ENCODE peak calls at places on chromosomes 1 and 21, in nine cellular contexts. One of them, this sample, is unnamed.

GRCh38 chr1:205962821-205963221 is 19.6 kb upstream of the SLC26A9 start:
- DNase-seq in left ventricle myocardium inferior: no peak
- DNase-seq in RWPE1: no peak
- DNase-seq in heart left ventricle: no peak
- DNase-seq in K562: no peak
- DNase-seq in HFFc6: no peak
- DNase-seq in mesothelial cell of epicardium: no peak
- DNase-seq in endothelial cell: no peak
- DNase-seq in CD4-positive, alpha-beta T cell: no peak
- DNase-seq in this sample: no peak

GRCh38 chr1:39407889-39408640 is 83.4 kb upstream of the BMP8A start:
- DNase-seq in left ventricle myocardium inferior: no peak
- DNase-seq in RWPE1: no peak
- DNase-seq in heart left ventricle: no peak
- DNase-seq in K562: no peak
- DNase-seq in HFFc6: no peak
- DNase-seq in mesothelial cell of epicardium: no peak
- DNase-seq in endothelial cell: no peak
- DNase-seq in CD4-positive, alpha-beta T cell: no peak
- DNase-seq in this sample: no peak

GRCh38 chr1:7561936-7562728 is 209.0 kb upstream of the VAMP3 start:
- DNase-seq in left ventricle myocardium inferior: no peak
- DNase-seq in RWPE1: no peak
- DNase-seq in heart left ventricle: peak
- DNase-seq in K562: no peak
- DNase-seq in HFFc6: no peak
- DNase-seq in mesothelial cell of epicardium: no peak
- DNase-seq in endothelial cell: no peak
- DNase-seq in CD4-positive, alpha-beta T cell: no peak
- DNase-seq in this sample: no peak

GRCh38 chr1:22112505-22112904 is 30.4 kb downstream of the WNT4 start:
- DNase-seq in left ventricle myocardium inferior: no peak
- DNase-seq in RWPE1: no peak
- DNase-seq in heart left ventricle: no peak
- DNase-seq in K562: no peak
- DNase-seq in HFFc6: no peak
- DNase-seq in mesothelial cell of epicardium: no peak
- DNase-seq in endothelial cell: no peak
- DNase-seq in CD4-positive, alpha-beta T cell: no peak
- DNase-seq in this sample: no peak

GRCh38 chr1:43666608-43667007 is 16.7 kb downstream of the KDM4A start:
- DNase-seq in left ventricle myocardium inferior: no peak
- DNase-seq in RWPE1: peak
- DNase-seq in heart left ventricle: no peak
- DNase-seq in K562: no peak
- DNase-seq in HFFc6: no peak
- DNase-seq in mesothelial cell of epicardium: no peak
- DNase-seq in endothelial cell: no peak
- DNase-seq in CD4-positive, alpha-beta T cell: no peak
- DNase-seq in this sample: peak

GRCh38 chr1:65250826-65251225 is 58.5 kb upstream of the DNAJC6 start:
- DNase-seq in left ventricle myocardium inferior: no peak
- DNase-seq in RWPE1: no peak
- DNase-seq in heart left ventricle: no peak
- DNase-seq in K562: no peak
- DNase-seq in HFFc6: no peak
- DNase-seq in mesothelial cell of epicardium: no peak
- DNase-seq in endothelial cell: no peak
- DNase-seq in CD4-positive, alpha-beta T cell: no peak
- DNase-seq in this sample: no peak

GRCh38 chr21:45998276-45998701 is 16.7 kb downstream of the COL6A1 start:
- DNase-seq in left ventricle myocardium inferior: peak
- DNase-seq in RWPE1: no peak
- DNase-seq in heart left ventricle: peak
- DNase-seq in K562: no peak
- DNase-seq in HFFc6: no peak
- DNase-seq in mesothelial cell of epicardium: no peak
- DNase-seq in endothelial cell: no peak
- DNase-seq in CD4-positive, alpha-beta T cell: no peak
- DNase-seq in this sample: no peak

GRCh38 chr1:234214129-234214910 is 158.9 kb upstream of the COA6 start:
- DNase-seq in left ventricle myocardium inferior: no peak
- DNase-seq in RWPE1: peak
- DNase-seq in heart left ventricle: peak
- DNase-seq in K562: no peak
- DNase-seq in HFFc6: no peak
- DNase-seq in mesothelial cell of epicardium: no peak
- DNase-seq in endothelial cell: peak
- DNase-seq in CD4-positive, alpha-beta T cell: peak
- DNase-seq in this sample: no peak

GRCh38 chr1:27365372-27366112 is 1.2 kb downstream of the MAP3K6 start:
- DNase-seq in left ventricle myocardium inferior: peak
- DNase-seq in RWPE1: peak
- DNase-seq in heart left ventricle: peak
- DNase-seq in K562: peak
- DNase-seq in HFFc6: peak
- DNase-seq in mesothelial cell of epicardium: peak
- DNase-seq in endothelial cell: peak
- DNase-seq in CD4-positive, alpha-beta T cell: peak
- DNase-seq in this sample: peak

GRCh38 chr1:68460935-68461334 is 11.2 kb upstream of the RPE65 start:
- DNase-seq in left ventricle myocardium inferior: no peak
- DNase-seq in RWPE1: no peak
- DNase-seq in heart left ventricle: no peak
- DNase-seq in K562: no peak
- DNase-seq in HFFc6: no peak
- DNase-seq in mesothelial cell of epicardium: no peak
- DNase-seq in endothelial cell: no peak
- DNase-seq in CD4-positive, alpha-beta T cell: no peak
- DNase-seq in this sample: no peak

GRCh38 chr1:162678439-162678838 is 46.2 kb downstream of the DDR2 start:
- DNase-seq in left ventricle myocardium inferior: no peak
- DNase-seq in RWPE1: peak
- DNase-seq in heart left ventricle: peak
- DNase-seq in K562: no peak
- DNase-seq in HFFc6: peak
- DNase-seq in mesothelial cell of epicardium: no peak
- DNase-seq in endothelial cell: no peak
- DNase-seq in CD4-positive, alpha-beta T cell: no peak
- DNase-seq in this sample: peak

GRCh38 chr1:37673920-37674319 is 18.4 kb upstream of the CDCA8 start:
- DNase-seq in left ventricle myocardium inferior: no peak
- DNase-seq in RWPE1: no peak
- DNase-seq in heart left ventricle: no peak
- DNase-seq in K562: peak
- DNase-seq in HFFc6: no peak
- DNase-seq in mesothelial cell of epicardium: no peak
- DNase-seq in endothelial cell: no peak
- DNase-seq in CD4-positive, alpha-beta T cell: peak
- DNase-seq in this sample: no peak

GRCh38 chr1:202275061-202275770 is 66.5 kb downstream of the UBE2T start:
- DNase-seq in left ventricle myocardium inferior: no peak
- DNase-seq in RWPE1: no peak
- DNase-seq in heart left ventricle: no peak
- DNase-seq in K562: no peak
- DNase-seq in HFFc6: no peak
- DNase-seq in mesothelial cell of epicardium: no peak
- DNase-seq in endothelial cell: no peak
- DNase-seq in CD4-positive, alpha-beta T cell: no peak
- DNase-seq in this sample: no peak

GRCh38 chr1:218462116-218462515 is 117.0 kb downstream of the TGFB2 start:
- DNase-seq in left ventricle myocardium inferior: no peak
- DNase-seq in RWPE1: no peak
- DNase-seq in heart left ventricle: no peak
- DNase-seq in K562: no peak
- DNase-seq in HFFc6: no peak
- DNase-seq in mesothelial cell of epicardium: no peak
- DNase-seq in endothelial cell: no peak
- DNase-seq in CD4-positive, alpha-beta T cell: no peak
- DNase-seq in this sample: no peak

GRCh38 chr1:61120307-61120840 is 38.0 kb downstream of the NFIA start:
- DNase-seq in left ventricle myocardium inferior: no peak
- DNase-seq in RWPE1: no peak
- DNase-seq in heart left ventricle: no peak
- DNase-seq in K562: peak
- DNase-seq in HFFc6: no peak
- DNase-seq in mesothelial cell of epicardium: no peak
- DNase-seq in endothelial cell: no peak
- DNase-seq in CD4-positive, alpha-beta T cell: no peak
- DNase-seq in this sample: no peak

GRCh38 chr1:110083453-110084225 is 13.2 kb upstream of the ALX3 start:
- DNase-seq in left ventricle myocardium inferior: no peak
- DNase-seq in RWPE1: no peak
- DNase-seq in heart left ventricle: no peak
- DNase-seq in K562: no peak
- DNase-seq in HFFc6: no peak
- DNase-seq in mesothelial cell of epicardium: no peak
- DNase-seq in endothelial cell: no peak
- DNase-seq in CD4-positive, alpha-beta T cell: no peak
- DNase-seq in this sample: no peak

GRCh38 chr1:30912913-30913652 is 4.5 kb upstream of the SDC3 start:
- DNase-seq in left ventricle myocardium inferior: peak
- DNase-seq in RWPE1: no peak
- DNase-seq in heart left ventricle: peak
- DNase-seq in K562: no peak
- DNase-seq in HFFc6: no peak
- DNase-seq in mesothelial cell of epicardium: no peak
- DNase-seq in endothelial cell: no peak
- DNase-seq in CD4-positive, alpha-beta T cell: no peak
- DNase-seq in this sample: no peak

GRCh38 chr1:157030728-157031127 is 14.8 kb downstream of the ARHGEF11 start:
- DNase-seq in left ventricle myocardium inferior: no peak
- DNase-seq in RWPE1: no peak
- DNase-seq in heart left ventricle: no peak
- DNase-seq in K562: peak
- DNase-seq in HFFc6: no peak
- DNase-seq in mesothelial cell of epicardium: no peak
- DNase-seq in endothelial cell: no peak
- DNase-seq in CD4-positive, alpha-beta T cell: no peak
- DNase-seq in this sample: no peak

GRCh38 chr1:164363980-164364379 is 195.0 kb upstream of the PBX1 start:
- DNase-seq in left ventricle myocardium inferior: no peak
- DNase-seq in RWPE1: no peak
- DNase-seq in heart left ventricle: no peak
- DNase-seq in K562: no peak
- DNase-seq in HFFc6: no peak
- DNase-seq in mesothelial cell of epicardium: no peak
- DNase-seq in endothelial cell: no peak
- DNase-seq in CD4-positive, alpha-beta T cell: no peak
- DNase-seq in this sample: no peak

GRCh38 chr1:244952940-244953339 is 88.6 kb upstream of the HNRNPU start:
- DNase-seq in left ventricle myocardium inferior: no peak
- DNase-seq in RWPE1: peak
- DNase-seq in heart left ventricle: no peak
- DNase-seq in K562: no peak
- DNase-seq in HFFc6: no peak
- DNase-seq in mesothelial cell of epicardium: no peak
- DNase-seq in endothelial cell: no peak
- DNase-seq in CD4-positive, alpha-beta T cell: no peak
- DNase-seq in this sample: no peak
- TF ChIP-seq CTCF in left ventricle myocardium inferior: no peak
- TF ChIP-seq CTCF in RWPE1: no peak
- TF ChIP-seq CTCF in heart left ventricle: no peak
- TF ChIP-seq CTCF in K562: no peak
- TF ChIP-seq CTCF in HFFc6: no peak
- TF ChIP-seq CTCF in mesothelial cell of epicardium: no peak
- TF ChIP-seq CTCF in endothelial cell: no peak
- TF ChIP-seq CTCF in CD4-positive, alpha-beta T cell: no peak
- TF ChIP-seq CTCF in this sample: no peak

GRCh38 chr1:223001653-223002634 is 141.1 kb downstream of the TLR5 start:
- DNase-seq in left ventricle myocardium inferior: no peak
- DNase-seq in RWPE1: peak
- DNase-seq in heart left ventricle: no peak
- DNase-seq in K562: peak
- DNase-seq in HFFc6: no peak
- DNase-seq in mesothelial cell of epicardium: no peak
- DNase-seq in endothelial cell: no peak
- DNase-seq in CD4-positive, alpha-beta T cell: no peak
- DNase-seq in this sample: peak
- TF ChIP-seq CTCF in left ventricle myocardium inferior: no peak
- TF ChIP-seq CTCF in RWPE1: no peak
- TF ChIP-seq CTCF in heart left ventricle: no peak
- TF ChIP-seq CTCF in K562: peak
- TF ChIP-seq CTCF in HFFc6: peak
- TF ChIP-seq CTCF in mesothelial cell of epicardium: no peak
- TF ChIP-seq CTCF in endothelial cell: no peak
- TF ChIP-seq CTCF in CD4-positive, alpha-beta T cell: no peak
- TF ChIP-seq CTCF in this sample: peak

GRCh38 chr1:168365719-168366474 is 85.2 kb downstream of the TBX19 start:
- DNase-seq in left ventricle myocardium inferior: no peak
- DNase-seq in RWPE1: no peak
- DNase-seq in heart left ventricle: no peak
- DNase-seq in K562: peak
- DNase-seq in HFFc6: no peak
- DNase-seq in mesothelial cell of epicardium: no peak
- DNase-seq in endothelial cell: no peak
- DNase-seq in CD4-positive, alpha-beta T cell: no peak
- DNase-seq in this sample: no peak
- TF ChIP-seq CTCF in left ventricle myocardium inferior: peak
- TF ChIP-seq CTCF in RWPE1: no peak
- TF ChIP-seq CTCF in heart left ventricle: no peak
- TF ChIP-seq CTCF in K562: peak
- TF ChIP-seq CTCF in HFFc6: peak
- TF ChIP-seq CTCF in mesothelial cell of epicardium: no peak
- TF ChIP-seq CTCF in endothelial cell: peak
- TF ChIP-seq CTCF in CD4-positive, alpha-beta T cell: peak
- TF ChIP-seq CTCF in this sample: no peak

GRCh38 chr1:66450043-66450514 is 83.9 kb upstream of the SGIP1 start:
- DNase-seq in left ventricle myocardium inferior: no peak
- DNase-seq in RWPE1: no peak
- DNase-seq in heart left ventricle: peak
- DNase-seq in K562: no peak
- DNase-seq in HFFc6: no peak
- DNase-seq in mesothelial cell of epicardium: no peak
- DNase-seq in endothelial cell: no peak
- DNase-seq in CD4-positive, alpha-beta T cell: no peak
- DNase-seq in this sample: no peak

GRCh38 chr1:66450847-66451246 is 83.1 kb upstream of the SGIP1 start:
- DNase-seq in left ventricle myocardium inferior: no peak
- DNase-seq in RWPE1: no peak
- DNase-seq in heart left ventricle: no peak
- DNase-seq in K562: no peak
- DNase-seq in HFFc6: no peak
- DNase-seq in mesothelial cell of epicardium: no peak
- DNase-seq in endothelial cell: no peak
- DNase-seq in CD4-positive, alpha-beta T cell: no peak
- DNase-seq in this sample: no peak

GRCh38 chr1:66452982-66453381 is 81.0 kb upstream of the SGIP1 start:
- DNase-seq in left ventricle myocardium inferior: no peak
- DNase-seq in RWPE1: no peak
- DNase-seq in heart left ventricle: no peak
- DNase-seq in K562: no peak
- DNase-seq in HFFc6: no peak
- DNase-seq in mesothelial cell of epicardium: no peak
- DNase-seq in endothelial cell: no peak
- DNase-seq in CD4-positive, alpha-beta T cell: no peak
- DNase-seq in this sample: no peak

GRCh38 chr1:66455446-66455845 is 78.5 kb upstream of the SGIP1 start:
- DNase-seq in left ventricle myocardium inferior: no peak
- DNase-seq in RWPE1: no peak
- DNase-seq in heart left ventricle: no peak
- DNase-seq in K562: no peak
- DNase-seq in HFFc6: no peak
- DNase-seq in mesothelial cell of epicardium: no peak
- DNase-seq in endothelial cell: no peak
- DNase-seq in CD4-positive, alpha-beta T cell: no peak
- DNase-seq in this sample: no peak

GRCh38 chr1:66452162-66452561 is 81.8 kb upstream of the SGIP1 start:
- DNase-seq in left ventricle myocardium inferior: no peak
- DNase-seq in RWPE1: no peak
- DNase-seq in heart left ventricle: no peak
- DNase-seq in K562: no peak
- DNase-seq in HFFc6: no peak
- DNase-seq in mesothelial cell of epicardium: no peak
- DNase-seq in endothelial cell: no peak
- DNase-seq in CD4-positive, alpha-beta T cell: no peak
- DNase-seq in this sample: no peak
- TF ChIP-seq CTCF in left ventricle myocardium inferior: peak
- TF ChIP-seq CTCF in RWPE1: no peak
- TF ChIP-seq CTCF in heart left ventricle: peak
- TF ChIP-seq CTCF in K562: no peak
- TF ChIP-seq CTCF in HFFc6: peak
- TF ChIP-seq CTCF in mesothelial cell of epicardium: no peak
- TF ChIP-seq CTCF in endothelial cell: no peak
- TF ChIP-seq CTCF in CD4-positive, alpha-beta T cell: no peak
- TF ChIP-seq CTCF in this sample: no peak